ENCODE peak calls at places on chromosomes 12 and 14, in nine cellular contexts. A is heart right ventricle, E is T-helper 9 cell, Q is HuH-7, J is T-helper 2 cell, N is K562, U is NCI-H774, F is A549, P is GM19239. S is an unnamed sample.

GRCh38 chr14:29930283-29930682 is 2.6 kb upstream of the PRKD1 start:
- DNase-seq in N (no peak), A (no peak), P (no peak), J (no peak), Q (no peak), F (no peak), E (no peak), U (no peak), S (no peak)

GRCh38 chr14:60093088-60093487 is 1.4 kb downstream of the PCNX4 start:
- DNase-seq in J (peak; percentile 14), Q (no peak), P (no peak), A (no peak), U (no peak), E (no peak), F (no peak), N (no peak), S (no peak)

GRCh38 chr14:54730156-54730961 is 163.4 kb downstream of the SAMD4A start:
- DNase-seq in U (no peak), Q (no peak), N (no peak), J (peak; percentile 87), E (no peak), P (peak; percentile 41), F (no peak), A (no peak), S (no peak)

GRCh38 chr12:123253606-123254459 is 17.8 kb downstream of the CDK2AP1 start:
- DNase-seq in E (no peak), P (no peak), J (no peak), Q (no peak), A (peak; percentile 45), U (no peak), F (no peak), N (no peak), S (no peak)

GRCh38 chr12:53292441-53292840 is 2.9 kb upstream of the PFDN5 start:
- DNase-seq in Q (no peak), P (no peak), A (no peak), U (peak; percentile 92), F (no peak), N (no peak), E (no peak), J (no peak), S (no peak)

GRCh38 chr12:62459976-62460375 is 6.7 kb upstream of the MON2 start:
- DNase-seq in E (no peak), U (no peak), Q (no peak), F (no peak), N (no peak), A (no peak), P (no peak), J (no peak), S (no peak)

GRCh38 chr12:76506149-76506548 is 53.4 kb downstream of the OSBPL8 start:
- DNase-seq in Q (no peak), J (no peak), N (no peak), P (no peak), U (no peak), F (no peak), E (no peak), A (no peak), S (no peak)

GRCh38 chr14:54867011-54867410 is 35.6 kb downstream of the GCH1 start:
- DNase-seq in U (no peak), F (no peak), N (no peak), J (no peak), E (no peak), Q (no peak), A (no peak), P (no peak), S (no peak)

GRCh38 chr12:6780573-6780972 is 8.3 kb downstream of the LAG3 start:
- DNase-seq in E (no peak), A (no peak), F (no peak), N (no peak), P (no peak), J (no peak), U (no peak), Q (no peak), S (no peak)

GRCh38 chr14:50830044-50830931 is 674 bp downstream of the NIN start:
- DNase-seq in A (peak; percentile 52), F (peak; percentile 9), J (peak; percentile 72), Q (peak; percentile 23), E (peak; percentile 53), U (no peak), N (peak; percentile 60), P (no peak), S (peak; percentile 22)

GRCh38 chr12:100566887-100567637 is 6.4 kb upstream of the GAS2L3 start:
- DNase-seq in P (peak; percentile 40), J (peak; percentile 7), U (no peak), F (no peak), N (no peak), E (no peak), Q (no peak), A (peak; percentile 27), S (no peak)

GRCh38 chr12:67354322-67354721 is 85.2 kb downstream of the CAND1 start:
- DNase-seq in U (no peak), F (no peak), J (no peak), P (no peak), A (no peak), E (no peak), Q (no peak), N (no peak), S (no peak)

GRCh38 chr14:104326848-104327247 is 188.5 kb downstream of the KIF26A start:
- DNase-seq in P (no peak), E (no peak), A (no peak), U (peak; percentile 40), J (no peak), Q (no peak), F (no peak), N (no peak), S (no peak)

GRCh38 chr12:132078190-132078589 is 65.9 kb downstream of the DDX51 start:
- DNase-seq in P (no peak), Q (no peak), J (no peak), E (no peak), U (no peak), N (no peak), F (no peak), A (peak; percentile 43), S (no peak)

GRCh38 chr14:68819260-68819691 is 26.4 kb upstream of the ZFP36L1 start:
- DNase-seq in A (no peak), N (peak; percentile 55), J (no peak), P (no peak), Q (no peak), E (no peak), U (no peak), F (no peak), S (no peak)

GRCh38 chr12:112616469-112617190 is 174.9 kb upstream of the RPH3A start:
- DNase-seq in Q (no peak), F (no peak), A (no peak), N (no peak), U (no peak), J (no peak), E (no peak), P (no peak), S (no peak)

GRCh38 chr14:93780811-93781210 is 7.5 kb downstream of the PRIMA1 start:
- DNase-seq in U (no peak), Q (no peak), J (no peak), P (no peak), F (no peak), E (no peak), N (no peak), A (no peak), S (no peak)

GRCh38 chr14:93049867-93050331 is 65.8 kb downstream of the ITPK1 start:
- DNase-seq in Q (no peak), N (no peak), A (no peak), E (no peak), F (no peak), J (no peak), P (no peak), U (no peak), S (no peak)

GRCh38 chr12:28253175-28253641 is 63.0 kb downstream of the CCDC91 start:
- DNase-seq in E (no peak), P (peak; percentile 4), J (peak; percentile 74), Q (no peak), F (no peak), A (no peak), N (no peak), U (no peak), S (no peak)

GRCh38 chr14:105476937-105477658 is 2.5 kb downstream of the CRIP2 start:
- DNase-seq in N (no peak), Q (no peak), P (no peak), J (no peak), U (peak; percentile 86), A (peak; percentile 83), F (no peak), E (no peak), S (no peak)

GRCh38 chr14:20986811-20987210 is 3.0 kb upstream of the METTL17 start:
- DNase-seq in E (no peak), U (no peak), F (peak; percentile 83), J (no peak), P (no peak), Q (no peak), N (peak; percentile 32), A (peak; percentile 22), S (peak; percentile 30)

GRCh38 chr12:65171073-65171472 is 1.7 kb downstream of the LEMD3 start:
- DNase-seq in J (no peak), P (no peak), F (no peak), E (no peak), N (no peak), U (no peak), A (no peak), Q (no peak), S (no peak)

GRCh38 chr12:64714551-64714968 is 44.6 kb downstream of the GNS start:
- DNase-seq in F (no peak), U (no peak), E (no peak), P (no peak), Q (no peak), A (no peak), J (peak; percentile 83), N (no peak), S (no peak)

GRCh38 chr12:57089259-57090245 is 638 bp downstream of the NAB2 start:
- DNase-seq in E (peak; percentile 24), U (no peak), N (peak; percentile 64), A (peak; percentile 91), F (no peak), Q (no peak), J (peak; percentile 54), P (no peak), S (no peak)

GRCh38 chr14:91237219-91237618 is 7.3 kb downstream of the GPR68 start:
- DNase-seq in E (no peak), A (no peak), P (no peak), F (no peak), U (no peak), J (no peak), Q (no peak), N (no peak), S (no peak)

S was measured in HepG2.